ENCODE peak calls at places on chromosomes 2 and 18, in seven cellular contexts. F is nephron progenitor cell, Z is AG04450, J is WTC11, H is GM23338, G is cardiac muscle cell, K is chondrocyte. L is an unnamed sample.

GRCh38 chr2:58063641-58064040 is 17.0 kb downstream of the VRK2 start:
- DNase-seq in F (no peak), Z (no peak), J (no peak), H (no peak), G (peak), K (no peak), L (no peak)

GRCh38 chr2:62034715-62035114 is 129.2 kb downstream of the COMMD1 start:
- DNase-seq in F (no peak), Z (no peak), J (no peak), H (no peak), G (no peak), K (no peak), L (no peak)

GRCh38 chr2:88658318-88658717 is 31.1 kb upstream of the EIF2AK3 start:
- DNase-seq in F (no peak), Z (no peak), J (no peak), H (no peak), G (peak), K (no peak), L (no peak)

GRCh38 chr2:10434885-10435419 is 13.2 kb downstream of the ODC1 start:
- DNase-seq in F (peak), Z (peak), J (peak), H (peak), G (peak), K (peak), L (peak)

GRCh38 chr2:64288321-64288931 is 144.2 kb upstream of the PELI1 start:
- DNase-seq in F (no peak), Z (peak), J (no peak), H (peak), G (peak), K (no peak), L (no peak)

GRCh38 chr18:35106845-35107148 is 65.6 kb downstream of the MAPRE2 start:
- DNase-seq in F (no peak), Z (no peak), J (no peak), H (no peak), G (no peak), K (no peak), L (no peak)

GRCh38 chr2:181918188-181918587 is 26.7 kb downstream of the ITPRID2 start:
- DNase-seq in F (no peak), Z (no peak), J (no peak), H (no peak), G (no peak), K (no peak), L (no peak)

GRCh38 chr2:217102941-217103340 is 243.1 kb upstream of the TNP1 start:
- DNase-seq in F (no peak), Z (no peak), J (no peak), H (no peak), G (no peak), K (no peak), L (no peak)

GRCh38 chr2:190318931-190319556 is 582 bp downstream of the HIBCH start:
- DNase-seq in F (peak), Z (no peak), J (no peak), H (peak), G (no peak), K (no peak), L (peak)

GRCh38 chr2:182824056-182824758 is 42.2 kb downstream of the FRZB start:
- DNase-seq in F (no peak), Z (no peak), J (no peak), H (no peak), G (no peak), K (no peak), L (no peak)

GRCh38 chr2:26169226-26169625 is 3.7 kb upstream of the GAREM2 start:
- DNase-seq in F (no peak), Z (no peak), J (no peak), H (no peak), G (no peak), K (no peak), L (no peak)

GRCh38 chr2:95734976-95735890 is 143.4 kb downstream of the TRIM43 start:
- DNase-seq in F (no peak), Z (no peak), J (no peak), H (no peak), G (no peak), K (no peak), L (no peak)

GRCh38 chr18:44792456-44793080 is 111.9 kb downstream of the SETBP1 start:
- DNase-seq in F (no peak), Z (no peak), J (no peak), H (no peak), G (peak), K (no peak), L (no peak)

GRCh38 chr2:170715062-170715931 is at the start of gene SP5:
- DNase-seq in F (peak), Z (peak), J (peak), H (peak), G (peak), K (no peak), L (peak)

GRCh38 chr2:84293791-84294380 is 165.2 kb downstream of the SUCLG1 start:
- DNase-seq in F (no peak), Z (no peak), J (no peak), H (no peak), G (no peak), K (no peak), L (no peak)

GRCh38 chr18:58309099-58309498 is 265.1 kb downstream of the NEDD4L start:
- DNase-seq in F (no peak), Z (no peak), J (no peak), H (no peak), G (no peak), K (no peak), L (no peak)

GRCh38 chr18:42113529-42114191 is 158.6 kb downstream of the PIK3C3 start:
- DNase-seq in F (no peak), Z (peak), J (no peak), H (no peak), G (peak), K (no peak), L (no peak)

GRCh38 chr2:235924675-235925063 is 243.5 kb downstream of the GBX2 start:
- DNase-seq in F (no peak), Z (no peak), J (no peak), H (no peak), G (no peak), K (no peak), L (no peak)

GRCh38 chr2:1788478-1788959 is 44.2 kb upstream of the PXDN start:
- DNase-seq in F (no peak), Z (no peak), J (no peak), H (no peak), G (no peak), K (no peak), L (no peak)

GRCh38 chr2:148039783-148040182 is 18.9 kb downstream of the MBD5 start:
- DNase-seq in F (no peak), Z (no peak), J (no peak), H (no peak), G (no peak), K (no peak), L (no peak)

GRCh38 chr2:134692461-134692860 is 26.3 kb downstream of the TMEM163 start:
- DNase-seq in F (no peak), Z (no peak), J (no peak), H (peak), G (no peak), K (no peak), L (no peak)

GRCh38 chr2:231250146-231250545 is 51.7 kb downstream of the ARMC9 start:
- DNase-seq in F (no peak), Z (no peak), J (no peak), H (no peak), G (peak), K (no peak), L (no peak)

GRCh38 chr2:232721882-232722281 is 24.8 kb downstream of the GIGYF2 start:
- DNase-seq in F (no peak), Z (no peak), J (no peak), H (no peak), G (no peak), K (no peak), L (no peak)

GRCh38 chr2:134391751-134392160 is 137.9 kb downstream of the MGAT5 start:
- DNase-seq in F (no peak), Z (no peak), J (no peak), H (no peak), G (no peak), K (no peak), L (peak)

GRCh38 chr18:77063256-77063655 is 69.3 kb downstream of the MBP start:
- DNase-seq in F (no peak), Z (no peak), J (no peak), H (peak), G (peak), K (no peak), L (peak)

GRCh38 chr2:151760139-151760650 is 25.9 kb upstream of the NEB start:
- DNase-seq in F (no peak), Z (no peak), J (no peak), H (peak), G (peak), K (no peak), L (no peak)

GRCh38 chr2:196677404-196677803 is 37.9 kb downstream of the CCDC150 start:
- DNase-seq in F (no peak), Z (peak), J (no peak), H (no peak), G (peak), K (no peak), L (no peak)

GRCh38 chr18:77651441-77651840 is 401.8 kb downstream of the GALR1 start:
- DNase-seq in F (no peak), Z (no peak), J (no peak), H (no peak), G (no peak), K (no peak), L (no peak)

GRCh38 chr2:230814616-230815015 is 50.1 kb upstream of the ITM2C start:
- DNase-seq in F (no peak), Z (peak), J (no peak), H (peak), G (peak), K (no peak), L (peak)

GRCh38 chr18:63051928-63052327 is 267.6 kb downstream of the BCL2 start:
- DNase-seq in F (no peak), Z (no peak), J (no peak), H (no peak), G (no peak), K (no peak), L (no peak)

GRCh38 chr2:235004289-235004903 is 52.6 kb downstream of the SH3BP4 start:
- DNase-seq in F (no peak), Z (no peak), J (no peak), H (no peak), G (peak), K (no peak), L (no peak)

GRCh38 chr2:238523158-238524110 is 96.7 kb downstream of the ASB1 start:
- DNase-seq in F (peak), Z (peak), J (peak), H (peak), G (peak), K (no peak), L (peak)

GRCh38 chr2:161166538-161167409 is 6.5 kb downstream of the TANK start:
- DNase-seq in F (no peak), Z (no peak), J (no peak), H (no peak), G (no peak), K (no peak), L (peak)

GRCh38 chr18:13934676-13935075 is 19.3 kb upstream of the MC2R start:
- DNase-seq in F (no peak), Z (no peak), J (no peak), H (no peak), G (no peak), K (no peak), L (no peak)

GRCh38 chr2:1784087-1784486 is 39.8 kb upstream of the PXDN start:
- DNase-seq in F (no peak), Z (no peak), J (no peak), H (peak), G (peak), K (peak), L (no peak)

GRCh38 chr2:99571609-99572344 is 82.0 kb upstream of the REV1 start:
- DNase-seq in F (no peak), Z (no peak), J (no peak), H (no peak), G (no peak), K (no peak), L (no peak)

GRCh38 chr2:41736105-41736567 is 311.7 kb upstream of the PKDCC start:
- DNase-seq in F (no peak), Z (no peak), J (no peak), H (no peak), G (no peak), K (no peak), L (no peak)

GRCh38 chr2:223900531-223900930 is 44.6 kb downstream of the WDFY1 start:
- DNase-seq in F (no peak), Z (no peak), J (no peak), H (no peak), G (no peak), K (no peak), L (no peak)

GRCh38 chr2:223901311-223901710 is 43.8 kb downstream of the WDFY1 start:
- DNase-seq in F (no peak), Z (no peak), J (no peak), H (no peak), G (no peak), K (no peak), L (no peak)

GRCh38 chr2:223897669-223898314 is 47.3 kb downstream of the WDFY1 start:
- DNase-seq in F (no peak), Z (no peak), J (no peak), H (no peak), G (no peak), K (no peak), L (no peak)

GRCh38 chr2:223900066-223900465 is 45.1 kb downstream of the WDFY1 start:
- DNase-seq in F (no peak), Z (no peak), J (no peak), H (no peak), G (no peak), K (no peak), L (no peak)

GRCh38 chr2:223901854-223902253 is 43.3 kb downstream of the WDFY1 start:
- DNase-seq in F (no peak), Z (no peak), J (no peak), H (no peak), G (no peak), K (no peak), L (no peak)
- TF ChIP-seq CTCF in F (no peak), Z (no peak), J (no peak), H (no peak), G (no peak), K (no peak), L (no peak)

GRCh38 chr2:113233593-113234550 is 44.8 kb downstream of the PAX8 start:
- DNase-seq in F (no peak), Z (no peak), J (no peak), H (no peak), G (no peak), K (no peak), L (peak)
- TF ChIP-seq CTCF in F (peak), Z (peak), J (no peak), H (peak), G (peak), K (peak), L (peak)

GRCh38 chr2:70336552-70336951 is 34.7 kb upstream of the FAM136A start:
- DNase-seq in F (no peak), Z (no peak), J (no peak), H (no peak), G (no peak), K (no peak), L (no peak)
- TF ChIP-seq CTCF in F (no peak), Z (no peak), J (no peak), H (no peak), G (no peak), K (no peak), L (no peak)

GRCh38 chr2:174138161-174138560 is 110.2 kb downstream of the OLA1 start:
- DNase-seq in F (no peak), Z (no peak), J (no peak), H (peak), G (peak), K (no peak), L (no peak)
- TF ChIP-seq CTCF in F (no peak), Z (peak), J (peak), H (peak), G (peak), K (peak), L (no peak)

GRCh38 chr2:218398437-218399390 is 954 bp upstream of the CTDSP1 start:
- DNase-seq in F (peak), Z (no peak), J (peak), H (peak), G (peak), K (no peak), L (peak)

GRCh38 chr2:218400167-218400929 is 680 bp downstream of the CTDSP1 start:
- DNase-seq in F (peak), Z (no peak), J (no peak), H (peak), G (peak), K (no peak), L (no peak)

GRCh38 chr2:218397502-218398436 is 1.9 kb upstream of the CTDSP1 start:
- DNase-seq in F (peak), Z (no peak), J (peak), H (peak), G (peak), K (no peak), L (peak)

GRCh38 chr2:218400930-218401833 is 1.5 kb downstream of the CTDSP1 start:
- DNase-seq in F (peak), Z (no peak), J (no peak), H (no peak), G (no peak), K (no peak), L (no peak)

DNA sequence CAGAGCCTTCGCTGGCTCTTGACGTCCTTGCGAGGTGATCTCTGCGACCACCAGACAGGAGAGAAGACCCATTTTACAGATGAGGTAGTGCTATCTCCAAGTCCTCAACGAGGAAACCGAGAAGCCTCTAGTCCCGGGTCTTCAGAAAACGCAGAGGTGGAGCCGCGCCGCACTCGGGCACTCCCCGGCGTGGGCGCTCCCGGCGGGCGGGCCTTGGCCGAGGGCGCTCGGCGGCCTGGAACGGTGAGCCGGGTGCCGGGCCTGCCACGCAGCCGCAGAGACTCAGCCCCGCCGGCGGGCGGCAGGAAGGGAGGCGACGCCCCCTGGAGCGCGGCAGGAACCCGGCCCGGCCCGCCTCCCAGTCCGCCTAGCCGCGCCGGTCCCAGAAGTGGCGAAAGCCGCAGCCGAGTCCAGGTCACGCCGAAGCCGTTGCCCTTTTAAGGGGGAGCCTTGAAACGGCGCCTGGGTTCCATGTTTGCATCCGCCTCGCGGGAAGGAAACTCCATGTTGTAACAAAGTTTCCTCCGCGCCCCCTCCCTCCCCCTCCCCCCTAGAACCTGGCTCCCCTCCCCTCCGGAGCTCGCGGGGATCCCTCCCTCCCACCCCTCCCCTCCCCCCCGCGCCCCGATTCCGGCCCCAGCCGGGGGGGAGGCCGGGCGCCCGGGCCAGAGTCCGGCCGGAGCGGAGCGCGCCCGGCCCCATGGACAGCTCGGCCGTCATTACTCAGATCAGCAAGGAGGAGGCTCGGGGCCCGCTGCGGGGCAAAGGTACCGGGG is at the start of gene CTDSP1:
- DNase-seq in F (peak), Z (peak), J (peak), H (peak), G (peak), K (no peak), L (peak)
- TF ChIP-seq CTCF in F (no peak), Z (no peak), J (no peak), H (no peak), G (no peak), K (peak), L (peak)